ENCODE peak calls at places on chromosomes 5 and 9, in four cellular contexts. One of them, this sample, is unnamed.

GRCh38 chr9:107422189-107422802 is 67.3 kb downstream of the KLF4 start:
- DNase-seq in substantia nigra: peak
- DNase-seq in ACHN: peak
- DNase-seq in NCI-H1105 treated with DMSO at 0.1 percent for 48 hours: peak
- DNase-seq in this sample: no peak

GRCh38 chr5:111454198-111454606 is 58.1 kb downstream of the STARD4 start:
- DNase-seq in substantia nigra: no peak
- DNase-seq in ACHN: no peak
- DNase-seq in NCI-H1105 treated with DMSO at 0.1 percent for 48 hours: peak
- DNase-seq in this sample: no peak

GRCh38 chr5:54357371-54358058 is 47.1 kb upstream of the ARL15 start:
- DNase-seq in substantia nigra: no peak
- DNase-seq in ACHN: no peak
- DNase-seq in NCI-H1105 treated with DMSO at 0.1 percent for 48 hours: no peak
- DNase-seq in this sample: no peak

GRCh38 chr9:73116030-73116429 is 35.6 kb upstream of the ANXA1 start:
- DNase-seq in substantia nigra: no peak
- DNase-seq in ACHN: peak
- DNase-seq in NCI-H1105 treated with DMSO at 0.1 percent for 48 hours: no peak
- DNase-seq in this sample: no peak

GRCh38 chr9:112012026-112012902 is 115.7 kb downstream of the UGCG start:
- DNase-seq in substantia nigra: peak
- DNase-seq in ACHN: peak
- DNase-seq in NCI-H1105 treated with DMSO at 0.1 percent for 48 hours: no peak
- DNase-seq in this sample: peak

GRCh38 chr5:179699640-179700298 is 1.0 kb downstream of the CANX start:
- DNase-seq in substantia nigra: no peak
- DNase-seq in ACHN: peak
- DNase-seq in NCI-H1105 treated with DMSO at 0.1 percent for 48 hours: no peak
- DNase-seq in this sample: no peak

GRCh38 chr5:175642998-175643397 is 14.9 kb upstream of the HRH2 start:
- DNase-seq in substantia nigra: no peak
- DNase-seq in ACHN: no peak
- DNase-seq in NCI-H1105 treated with DMSO at 0.1 percent for 48 hours: no peak
- DNase-seq in this sample: no peak

GRCh38 chr5:148259288-148259687 is 9.3 kb upstream of the SPINK13 start:
- DNase-seq in substantia nigra: no peak
- DNase-seq in ACHN: no peak
- DNase-seq in NCI-H1105 treated with DMSO at 0.1 percent for 48 hours: no peak
- DNase-seq in this sample: no peak

GRCh38 chr5:90056911-90057705 is 352.4 kb downstream of the CETN3 start:
- DNase-seq in substantia nigra: no peak
- DNase-seq in ACHN: no peak
- DNase-seq in NCI-H1105 treated with DMSO at 0.1 percent for 48 hours: no peak
- DNase-seq in this sample: no peak

GRCh38 chr5:58457040-58457439 is 2.8 kb downstream of the PLK2 start:
- DNase-seq in substantia nigra: no peak
- DNase-seq in ACHN: peak
- DNase-seq in NCI-H1105 treated with DMSO at 0.1 percent for 48 hours: no peak
- DNase-seq in this sample: no peak

GRCh38 chr5:53095222-53095621 is 14.3 kb downstream of the MOCS2 start:
- DNase-seq in substantia nigra: no peak
- DNase-seq in ACHN: no peak
- DNase-seq in NCI-H1105 treated with DMSO at 0.1 percent for 48 hours: no peak
- DNase-seq in this sample: peak

GRCh38 chr5:151222054-151222768 is 1.7 kb downstream of the CCDC69 start:
- DNase-seq in substantia nigra: no peak
- DNase-seq in ACHN: no peak
- DNase-seq in NCI-H1105 treated with DMSO at 0.1 percent for 48 hours: no peak
- DNase-seq in this sample: no peak

GRCh38 chr9:111038336-111039202 is at the start of gene LPAR1:
- DNase-seq in substantia nigra: peak
- DNase-seq in ACHN: peak
- DNase-seq in NCI-H1105 treated with DMSO at 0.1 percent for 48 hours: no peak
- DNase-seq in this sample: peak

GRCh38 chr5:1418921-1419280 is 26.3 kb downstream of the SLC6A3 start:
- DNase-seq in substantia nigra: no peak
- DNase-seq in ACHN: no peak
- DNase-seq in NCI-H1105 treated with DMSO at 0.1 percent for 48 hours: no peak
- DNase-seq in this sample: no peak

GRCh38 chr9:72599874-72600534 is 78.6 kb downstream of the TMC1 start:
- DNase-seq in substantia nigra: no peak
- DNase-seq in ACHN: no peak
- DNase-seq in NCI-H1105 treated with DMSO at 0.1 percent for 48 hours: no peak
- DNase-seq in this sample: no peak

GRCh38 chr5:82045526-82046267 is 73.9 kb downstream of the ATG10 start:
- DNase-seq in substantia nigra: no peak
- DNase-seq in ACHN: no peak
- DNase-seq in NCI-H1105 treated with DMSO at 0.1 percent for 48 hours: no peak
- DNase-seq in this sample: no peak

GRCh38 chr9:22044583-22044982 is 35.5 kb upstream of the CDKN2B start:
- DNase-seq in substantia nigra: no peak
- DNase-seq in ACHN: peak
- DNase-seq in NCI-H1105 treated with DMSO at 0.1 percent for 48 hours: no peak
- DNase-seq in this sample: no peak

GRCh38 chr9:92887880-92888338 is 10.1 kb upstream of the ZNF484 start:
- DNase-seq in substantia nigra: no peak
- DNase-seq in ACHN: no peak
- DNase-seq in NCI-H1105 treated with DMSO at 0.1 percent for 48 hours: no peak
- DNase-seq in this sample: no peak

GRCh38 chr5:173324115-173325001 is 3.9 kb downstream of the STC2 start:
- DNase-seq in substantia nigra: peak
- DNase-seq in ACHN: no peak
- DNase-seq in NCI-H1105 treated with DMSO at 0.1 percent for 48 hours: peak
- DNase-seq in this sample: peak